ENCODE peak calls at places on chromosomes 1 and 21, in ten cellular contexts. S, T, E, C, O, W, N, V, Y and R are unnamed samples.

GRCh38 chr1:32748926-32749325 is 46.4 kb upstream of the SYNC start:
- DNase-seq in S (no peak), T (no peak), E (no peak), C (no peak), O (no peak), W (no peak), N (no peak), V (no peak), Y (no peak), R (no peak)

GRCh38 chr1:23756676-23757075 is 13.4 kb downstream of the ELOA start:
- DNase-seq in S (no peak), T (peak; percentile 23), E (no peak), C (peak; percentile 72), O (no peak), W (no peak), N (peak; percentile 74), V (no peak), Y (no peak), R (no peak)

GRCh38 chr21:43718872-43719747 is at the start of gene PDXK:
- DNase-seq in S (peak; percentile 81), T (peak; percentile 78), E (peak; percentile 35), C (peak; percentile 77), O (no peak), W (peak; percentile 69), N (peak; percentile 94), V (peak; percentile 95), Y (peak; percentile 62), R (peak; percentile 59)

GRCh38 chr1:232196042-232196441 is 433.9 kb downstream of the SIPA1L2 start:
- DNase-seq in S (no peak), T (no peak), E (no peak), C (peak; percentile 6), O (no peak), W (no peak), N (no peak), V (no peak), Y (no peak), R (no peak)

GRCh38 chr1:52070704-52071103 is 14.6 kb downstream of the BTF3L4 start:
- DNase-seq in S (no peak), T (no peak), E (no peak), C (no peak), O (no peak), W (no peak), N (no peak), V (no peak), Y (no peak), R (no peak)

GRCh38 chr1:203116048-203116810 is 11.3 kb upstream of the ADORA1 start:
- DNase-seq in S (no peak), T (no peak), E (no peak), C (no peak), O (no peak), W (no peak), N (no peak), V (no peak), Y (no peak), R (peak; percentile 6)

GRCh38 chr21:28554660-28555475 is 437.8 kb downstream of the LTN1 start:
- DNase-seq in S (no peak), T (peak; percentile 24), E (no peak), C (peak; percentile 63), O (no peak), W (no peak), N (no peak), V (peak; percentile 52), Y (no peak), R (no peak)

GRCh38 chr1:89894210-89894668 is 73.4 kb downstream of the LRRC8D start:
- DNase-seq in S (no peak), T (peak; percentile 90), E (no peak), C (peak; percentile 91), O (no peak), W (no peak), N (peak; percentile 53), V (no peak), Y (no peak), R (no peak)

GRCh38 chr1:208183977-208184901 is 59.9 kb downstream of the PLXNA2 start:
- DNase-seq in S (peak; percentile 46), T (peak; percentile 83), E (no peak), C (peak; percentile 40), O (no peak), W (no peak), N (peak; percentile 94), V (no peak), Y (no peak), R (no peak)

GRCh38 chr1:221234821-221235220 is 355.6 kb downstream of the HLX start:
- DNase-seq in S (no peak), T (peak; percentile 14), E (no peak), C (peak; percentile 42), O (no peak), W (no peak), N (no peak), V (no peak), Y (no peak), R (no peak)

GRCh38 chr21:42513985-42514882 is 582 bp downstream of the SLC37A1 start:
- DNase-seq in S (no peak), T (no peak), E (no peak), C (no peak), O (no peak), W (peak; percentile 56), N (peak; percentile 42), V (peak; percentile 86), Y (peak; percentile 36), R (peak; percentile 38)

GRCh38 chr1:219293440-219293839 is 119.8 kb downstream of the LYPLAL1 start:
- DNase-seq in S (no peak), T (peak; percentile 59), E (no peak), C (no peak), O (no peak), W (no peak), N (no peak), V (no peak), Y (no peak), R (no peak)

GRCh38 chr1:18121072-18121820 is 13.6 kb downstream of the IGSF21 start:
- DNase-seq in S (no peak), T (no peak), E (no peak), C (no peak), O (no peak), W (no peak), N (no peak), V (no peak), Y (no peak), R (no peak)

GRCh38 chr1:177770096-177770495 is 199.8 kb downstream of the SEC16B start:
- DNase-seq in S (no peak), T (no peak), E (no peak), C (no peak), O (no peak), W (no peak), N (no peak), V (no peak), Y (no peak), R (no peak)

GRCh38 chr1:235009561-235010306 is 118.9 kb downstream of the TOMM20 start:
- DNase-seq in S (no peak), T (no peak), E (no peak), C (no peak), O (no peak), W (no peak), N (no peak), V (no peak), Y (no peak), R (no peak)

GRCh38 chr1:18299441-18300338 is 181.0 kb upstream of the KLHDC7A start:
- DNase-seq in S (no peak), T (no peak), E (no peak), C (no peak), O (no peak), W (no peak), N (peak; percentile 43), V (no peak), Y (no peak), R (no peak)

GRCh38 chr1:153962088-153963029 is 978 bp downstream of the SLC39A1 start:
- DNase-seq in S (no peak), T (peak; percentile 48), E (no peak), C (peak; percentile 60), O (no peak), W (no peak), N (peak; percentile 58), V (no peak), Y (no peak), R (no peak)